ENCODE peak calls at places on chromosomes 7 and 10, in eight cellular contexts. Z is neural progenitor cell; S is activated CD8-positive, alpha-beta T cell treated with anti-CD3 and anti-CD28 coated beads for 36 hours; T is heart left ventricle; K is CD4-positive, alpha-beta T cell; W is endothelial cell; G is Calu3; R is GM23338. M is an unnamed sample.

GRCh38 chr7:1096156-1097119 is 8.5 kb downstream of the GPER1 start:
- DNase-seq in Z (no peak), S (no peak), T (no peak), K (no peak), W (no peak), G (no peak), R (no peak), M (no peak)

GRCh38 chr10:3873728-3874461 is 88.9 kb upstream of the KLF6 start:
- DNase-seq in Z (peak; percentile 38), S (peak; percentile 35), T (no peak), K (no peak), W (no peak), G (no peak), R (peak; percentile 90), M (no peak)

GRCh38 chr10:122468923-122469781 is 7.8 kb downstream of the HTRA1 start:
- DNase-seq in Z (no peak), S (no peak), T (no peak), K (no peak), W (no peak), G (no peak), R (no peak), M (no peak)

GRCh38 chr7:42432644-42433043 is 195.6 kb upstream of the GLI3 start:
- DNase-seq in Z (no peak), S (no peak), T (no peak), K (no peak), W (no peak), G (no peak), R (no peak), M (no peak)

GRCh38 chr10:93073539-93074136 is at the start of gene CYP26A1:
- DNase-seq in Z (peak; percentile 70), S (peak; percentile 22), T (no peak), K (no peak), W (no peak), G (peak; percentile 32), R (peak; percentile 92), M (no peak)

GRCh38 chr10:104777086-104777799 is 136.2 kb downstream of the SORCS3 start:
- DNase-seq in Z (peak; percentile 34), S (no peak), T (no peak), K (no peak), W (no peak), G (no peak), R (peak; percentile 35), M (no peak)

GRCh38 chr10:114271014-114271778 is 32.1 kb downstream of the VWA2 start:
- DNase-seq in Z (no peak), S (no peak), T (no peak), K (no peak), W (no peak), G (peak; percentile 16), R (no peak), M (no peak)

GRCh38 chr10:100158044-100158805 is 27.6 kb downstream of the ERLIN1 start:
- DNase-seq in Z (no peak), S (no peak), T (no peak), K (no peak), W (no peak), G (no peak), R (no peak), M (no peak)

GRCh38 chr10:60948871-60949270 is 4.9 kb upstream of the RHOBTB1 start:
- DNase-seq in Z (no peak), S (no peak), T (no peak), K (no peak), W (no peak), G (no peak), R (no peak), M (no peak)

GRCh38 chr10:68239596-68240150 is 7.8 kb upstream of the ATOH7 start:
- DNase-seq in Z (no peak), S (no peak), T (no peak), K (no peak), W (no peak), G (no peak), R (no peak), M (no peak)

GRCh38 chr7:17770710-17771375 is 169.5 kb downstream of the SNX13 start:
- DNase-seq in Z (no peak), S (no peak), T (no peak), K (no peak), W (no peak), G (no peak), R (no peak), M (no peak)

GRCh38 chr7:138663741-138664710 is 37.1 kb downstream of the SVOPL start:
- DNase-seq in Z (peak; percentile 76), S (peak; percentile 21), T (no peak), K (no peak), W (peak; percentile 25), G (peak; percentile 38), R (peak; percentile 78), M (no peak)

GRCh38 chr10:13716161-13717071 is 129.7 kb downstream of the PRPF18 start:
- DNase-seq in Z (no peak), S (no peak), T (peak; percentile 52), K (no peak), W (no peak), G (no peak), R (no peak), M (no peak)

GRCh38 chr7:80244206-80244956 is 109.8 kb downstream of the GNAI1 start:
- DNase-seq in Z (no peak), S (no peak), T (peak; percentile 31), K (no peak), W (no peak), G (no peak), R (no peak), M (no peak)

GRCh38 chr7:32290015-32290414 is 200.2 kb downstream of the LSM5 start:
- DNase-seq in Z (no peak), S (no peak), T (peak; percentile 61), K (no peak), W (no peak), G (no peak), R (no peak), M (no peak)

GRCh38 chr7:101442426-101443070 is 79.9 kb downstream of the COL26A1 start:
- DNase-seq in Z (no peak), S (no peak), T (no peak), K (no peak), W (no peak), G (no peak), R (no peak), M (no peak)

GRCh38 chr10:88831709-88832108 is 19.9 kb downstream of the ANKRD22 start:
- DNase-seq in Z (no peak), S (peak; percentile 70), T (no peak), K (peak; percentile 41), W (no peak), G (no peak), R (no peak), M (no peak)

GRCh38 chr10:72162978-72163377 is 52.8 kb upstream of the ANAPC16 start:
- DNase-seq in Z (no peak), S (peak; percentile 50), T (no peak), K (no peak), W (no peak), G (no peak), R (no peak), M (no peak)

GRCh38 chr10:97347317-97347716 is 12.8 kb upstream of the FRAT2 start:
- DNase-seq in Z (no peak), S (no peak), T (no peak), K (no peak), W (no peak), G (no peak), R (no peak), M (no peak)

GRCh38 chr7:142908290-142908689 is 22.7 kb upstream of the TRPV6 start:
- DNase-seq in Z (no peak), S (no peak), T (no peak), K (no peak), W (no peak), G (no peak), R (no peak), M (peak; percentile 40)

GRCh38 chr7:725223-726005 is 1.1 kb upstream of the DNAAF5 start:
- DNase-seq in Z (no peak), S (no peak), T (no peak), K (no peak), W (no peak), G (no peak), R (no peak), M (no peak)

GRCh38 chr7:155591055-155591750 is 44.8 kb upstream of the CNPY1 start:
- DNase-seq in Z (no peak), S (no peak), T (no peak), K (no peak), W (no peak), G (peak; percentile 29), R (no peak), M (no peak)

GRCh38 chr7:30116771-30117170 is 18.0 kb upstream of the MTURN start:
- DNase-seq in Z (no peak), S (no peak), T (no peak), K (no peak), W (no peak), G (no peak), R (peak; percentile 13), M (peak; percentile 86)

GRCh38 chr7:69622014-69622818 is 23.9 kb downstream of the AUTS2 start:
- DNase-seq in Z (no peak), S (no peak), T (no peak), K (no peak), W (no peak), G (no peak), R (peak; percentile 68), M (no peak)

GRCh38 chr7:40282858-40283257 is 148.1 kb downstream of the SUGCT start:
- DNase-seq in Z (no peak), S (no peak), T (no peak), K (no peak), W (no peak), G (no peak), R (no peak), M (no peak)

GRCh38 chr10:87659571-87660483 is at the start of gene PAPSS2:
- DNase-seq in Z (peak; percentile 78), S (peak; percentile 25), T (peak; percentile 70), K (no peak), W (peak; percentile 55), G (peak; percentile 46), R (peak; percentile 79), M (peak; percentile 81)
- TF ChIP-seq CTCF in Z (peak; percentile 34), S (no peak), T (peak; percentile 10), K (no peak), W (no peak), G (no peak), R (no peak), M (no peak)

GRCh38 chr10:110305767-110306451 is 1.2 kb upstream of the SMNDC1 start:
- DNase-seq in Z (peak; percentile 71), S (peak; percentile 73), T (peak; percentile 28), K (peak; percentile 50), W (peak; percentile 44), G (peak; percentile 33), R (peak; percentile 82), M (no peak)
- TF ChIP-seq CTCF in Z (peak; percentile 68), S (peak; percentile 76), T (peak; percentile 68), K (peak; percentile 73), W (peak; percentile 59), G (peak; percentile 40), R (peak; percentile 80), M (peak; percentile 31)

DNA sequence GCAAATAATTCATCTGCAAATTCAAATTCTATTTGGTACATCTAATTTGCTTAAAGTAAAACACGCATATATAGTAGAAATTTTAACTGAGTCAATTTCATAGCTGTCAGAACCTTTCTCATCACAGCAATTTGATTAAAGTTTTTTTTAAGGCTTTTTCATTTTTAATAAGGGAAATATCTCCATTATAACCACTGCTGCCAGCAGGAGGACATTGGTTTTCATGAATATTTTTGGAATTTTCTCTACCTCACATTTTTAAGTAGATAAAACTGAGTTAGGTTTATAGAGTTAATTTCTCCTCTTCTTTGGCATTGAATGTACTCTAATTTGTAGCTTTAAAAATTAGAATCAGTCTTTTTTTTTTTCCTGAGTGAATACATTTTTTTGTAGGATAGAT is 82.2 kb downstream of the ST7 start:
- DNase-seq in Z (no peak), S (no peak), T (no peak), K (no peak), W (no peak), G (no peak), R (no peak), M (no peak)
- TF ChIP-seq CTCF in Z (no peak), S (no peak), T (no peak), K (no peak), W (no peak), G (no peak), R (no peak), M (no peak)

GRCh38 chr10:42744134-42744701 is 38.4 kb upstream of the BMS1 start:
- DNase-seq in Z (no peak), S (no peak), T (no peak), K (no peak), W (no peak), G (no peak), R (peak; percentile 13), M (no peak)
- TF ChIP-seq CTCF in Z (peak; percentile 4), S (no peak), T (no peak), K (no peak), W (peak; percentile 46), G (no peak), R (no peak), M (no peak)